ENCODE peak calls at places on chromosomes 3 and 15, in ten cellular contexts. One of them, this sample, is unnamed.

GRCh38 chr3:186125118-186125517 is 16.2 kb upstream of the ETV5 start:
- DNase-seq in GM13977: no peak
- DNase-seq in stimulated activated CD8-positive, alpha-beta memory T cell treated with anti-CD3 and anti-CD28 coated beads, Interleukin-15, amount 100 ng/mL, for 24 hours: no peak
- DNase-seq in ELR: no peak
- DNase-seq in endothelial cell: no peak
- DNase-seq in HAP-1: no peak
- DNase-seq in HT1080: no peak
- DNase-seq in renal cortical epithelial cell: no peak
- DNase-seq in ELF-1: no peak
- DNase-seq in activated naive CD4-positive, alpha-beta T cell: no peak
- DNase-seq in this sample: no peak

GRCh38 chr15:35206060-35206675 is 121.1 kb upstream of the NANOGP8 start:
- DNase-seq in GM13977: peak
- DNase-seq in stimulated activated CD8-positive, alpha-beta memory T cell treated with anti-CD3 and anti-CD28 coated beads, Interleukin-15, amount 100 ng/mL, for 24 hours: no peak
- DNase-seq in ELR: peak
- DNase-seq in endothelial cell: peak
- DNase-seq in HAP-1: peak
- DNase-seq in HT1080: peak
- DNase-seq in renal cortical epithelial cell: no peak
- DNase-seq in ELF-1: no peak
- DNase-seq in activated naive CD4-positive, alpha-beta T cell: no peak
- DNase-seq in this sample: peak

GRCh38 chr3:13850161-13850945 is 29.5 kb downstream of the WNT7A start:
- DNase-seq in GM13977: no peak
- DNase-seq in stimulated activated CD8-positive, alpha-beta memory T cell treated with anti-CD3 and anti-CD28 coated beads, Interleukin-15, amount 100 ng/mL, for 24 hours: no peak
- DNase-seq in ELR: peak
- DNase-seq in endothelial cell: no peak
- DNase-seq in HAP-1: no peak
- DNase-seq in HT1080: peak
- DNase-seq in renal cortical epithelial cell: peak
- DNase-seq in ELF-1: peak
- DNase-seq in activated naive CD4-positive, alpha-beta T cell: no peak
- DNase-seq in this sample: peak

GRCh38 chr15:70522323-70522966 is 240.9 kb downstream of the UACA start:
- DNase-seq in GM13977: no peak
- DNase-seq in stimulated activated CD8-positive, alpha-beta memory T cell treated with anti-CD3 and anti-CD28 coated beads, Interleukin-15, amount 100 ng/mL, for 24 hours: no peak
- DNase-seq in ELR: no peak
- DNase-seq in endothelial cell: no peak
- DNase-seq in HAP-1: peak
- DNase-seq in HT1080: no peak
- DNase-seq in renal cortical epithelial cell: no peak
- DNase-seq in ELF-1: no peak
- DNase-seq in activated naive CD4-positive, alpha-beta T cell: no peak
- DNase-seq in this sample: no peak

GRCh38 chr3:70000563-70001081 is 1.1 kb downstream of the SAMMSON start:
- DNase-seq in GM13977: no peak
- DNase-seq in stimulated activated CD8-positive, alpha-beta memory T cell treated with anti-CD3 and anti-CD28 coated beads, Interleukin-15, amount 100 ng/mL, for 24 hours: no peak
- DNase-seq in ELR: no peak
- DNase-seq in endothelial cell: no peak
- DNase-seq in HAP-1: peak
- DNase-seq in HT1080: peak
- DNase-seq in renal cortical epithelial cell: peak
- DNase-seq in ELF-1: no peak
- DNase-seq in activated naive CD4-positive, alpha-beta T cell: no peak
- DNase-seq in this sample: no peak

GRCh38 chr15:64566629-64567427 is 106.5 kb downstream of the ZNF609 start:
- DNase-seq in GM13977: no peak
- DNase-seq in stimulated activated CD8-positive, alpha-beta memory T cell treated with anti-CD3 and anti-CD28 coated beads, Interleukin-15, amount 100 ng/mL, for 24 hours: no peak
- DNase-seq in ELR: no peak
- DNase-seq in endothelial cell: no peak
- DNase-seq in HAP-1: no peak
- DNase-seq in HT1080: no peak
- DNase-seq in renal cortical epithelial cell: peak
- DNase-seq in ELF-1: peak
- DNase-seq in activated naive CD4-positive, alpha-beta T cell: no peak
- DNase-seq in this sample: no peak

GRCh38 chr3:132464066-132464465 is 46.8 kb downstream of the DNAJC13 start:
- DNase-seq in GM13977: no peak
- DNase-seq in stimulated activated CD8-positive, alpha-beta memory T cell treated with anti-CD3 and anti-CD28 coated beads, Interleukin-15, amount 100 ng/mL, for 24 hours: no peak
- DNase-seq in ELR: peak
- DNase-seq in endothelial cell: no peak
- DNase-seq in HAP-1: no peak
- DNase-seq in HT1080: peak
- DNase-seq in renal cortical epithelial cell: no peak
- DNase-seq in ELF-1: no peak
- DNase-seq in activated naive CD4-positive, alpha-beta T cell: no peak
- DNase-seq in this sample: no peak

GRCh38 chr15:92970656-92971055 is 70.5 kb downstream of the CHD2 start:
- DNase-seq in GM13977: no peak
- DNase-seq in stimulated activated CD8-positive, alpha-beta memory T cell treated with anti-CD3 and anti-CD28 coated beads, Interleukin-15, amount 100 ng/mL, for 24 hours: no peak
- DNase-seq in ELR: no peak
- DNase-seq in endothelial cell: no peak
- DNase-seq in HAP-1: no peak
- DNase-seq in HT1080: no peak
- DNase-seq in renal cortical epithelial cell: no peak
- DNase-seq in ELF-1: no peak
- DNase-seq in activated naive CD4-positive, alpha-beta T cell: no peak
- DNase-seq in this sample: no peak

GRCh38 chr15:40469776-40470390 is 901 bp upstream of the CHST14 start:
- DNase-seq in GM13977: no peak
- DNase-seq in stimulated activated CD8-positive, alpha-beta memory T cell treated with anti-CD3 and anti-CD28 coated beads, Interleukin-15, amount 100 ng/mL, for 24 hours: no peak
- DNase-seq in ELR: peak
- DNase-seq in endothelial cell: no peak
- DNase-seq in HAP-1: no peak
- DNase-seq in HT1080: no peak
- DNase-seq in renal cortical epithelial cell: no peak
- DNase-seq in ELF-1: no peak
- DNase-seq in activated naive CD4-positive, alpha-beta T cell: no peak
- DNase-seq in this sample: peak

GRCh38 chr3:88462241-88462640 is 312.5 kb downstream of the C3orf38 start:
- DNase-seq in GM13977: no peak
- DNase-seq in stimulated activated CD8-positive, alpha-beta memory T cell treated with anti-CD3 and anti-CD28 coated beads, Interleukin-15, amount 100 ng/mL, for 24 hours: no peak
- DNase-seq in ELR: no peak
- DNase-seq in endothelial cell: no peak
- DNase-seq in HAP-1: no peak
- DNase-seq in HT1080: peak
- DNase-seq in renal cortical epithelial cell: no peak
- DNase-seq in ELF-1: no peak
- DNase-seq in activated naive CD4-positive, alpha-beta T cell: no peak
- DNase-seq in this sample: no peak

GRCh38 chr15:64356443-64357040 is 569 bp upstream of the CSNK1G1 start:
- DNase-seq in GM13977: no peak
- DNase-seq in stimulated activated CD8-positive, alpha-beta memory T cell treated with anti-CD3 and anti-CD28 coated beads, Interleukin-15, amount 100 ng/mL, for 24 hours: no peak
- DNase-seq in ELR: peak
- DNase-seq in endothelial cell: no peak
- DNase-seq in HAP-1: peak
- DNase-seq in HT1080: no peak
- DNase-seq in renal cortical epithelial cell: peak
- DNase-seq in ELF-1: no peak
- DNase-seq in activated naive CD4-positive, alpha-beta T cell: no peak
- DNase-seq in this sample: peak

GRCh38 chr15:26442680-26443079 is 330.2 kb downstream of the GABRB3 start:
- DNase-seq in GM13977: no peak
- DNase-seq in stimulated activated CD8-positive, alpha-beta memory T cell treated with anti-CD3 and anti-CD28 coated beads, Interleukin-15, amount 100 ng/mL, for 24 hours: no peak
- DNase-seq in ELR: no peak
- DNase-seq in endothelial cell: no peak
- DNase-seq in HAP-1: no peak
- DNase-seq in HT1080: no peak
- DNase-seq in renal cortical epithelial cell: no peak
- DNase-seq in ELF-1: no peak
- DNase-seq in activated naive CD4-positive, alpha-beta T cell: no peak
- DNase-seq in this sample: no peak

GRCh38 chr3:15171096-15171495 is 35.0 kb upstream of the CAPN7 start:
- DNase-seq in GM13977: peak
- DNase-seq in stimulated activated CD8-positive, alpha-beta memory T cell treated with anti-CD3 and anti-CD28 coated beads, Interleukin-15, amount 100 ng/mL, for 24 hours: no peak
- DNase-seq in ELR: no peak
- DNase-seq in endothelial cell: no peak
- DNase-seq in HAP-1: no peak
- DNase-seq in HT1080: no peak
- DNase-seq in renal cortical epithelial cell: peak
- DNase-seq in ELF-1: no peak
- DNase-seq in activated naive CD4-positive, alpha-beta T cell: no peak
- DNase-seq in this sample: no peak

GRCh38 chr15:81530271-81530670 is 156.3 kb upstream of the TMC3 start:
- DNase-seq in GM13977: no peak
- DNase-seq in stimulated activated CD8-positive, alpha-beta memory T cell treated with anti-CD3 and anti-CD28 coated beads, Interleukin-15, amount 100 ng/mL, for 24 hours: no peak
- DNase-seq in ELR: no peak
- DNase-seq in endothelial cell: no peak
- DNase-seq in HAP-1: no peak
- DNase-seq in HT1080: no peak
- DNase-seq in renal cortical epithelial cell: no peak
- DNase-seq in ELF-1: no peak
- DNase-seq in activated naive CD4-positive, alpha-beta T cell: no peak
- DNase-seq in this sample: no peak

GRCh38 chr15:36737430-36737891 is 158.0 kb downstream of the CDIN1 start:
- DNase-seq in GM13977: no peak
- DNase-seq in stimulated activated CD8-positive, alpha-beta memory T cell treated with anti-CD3 and anti-CD28 coated beads, Interleukin-15, amount 100 ng/mL, for 24 hours: no peak
- DNase-seq in ELR: peak
- DNase-seq in endothelial cell: no peak
- DNase-seq in HAP-1: no peak
- DNase-seq in HT1080: peak
- DNase-seq in renal cortical epithelial cell: peak
- DNase-seq in ELF-1: no peak
- DNase-seq in activated naive CD4-positive, alpha-beta T cell: no peak
- DNase-seq in this sample: no peak

GRCh38 chr3:131020122-131020693 is 6.4 kb downstream of the ASTE1 start:
- DNase-seq in GM13977: no peak
- DNase-seq in stimulated activated CD8-positive, alpha-beta memory T cell treated with anti-CD3 and anti-CD28 coated beads, Interleukin-15, amount 100 ng/mL, for 24 hours: no peak
- DNase-seq in ELR: no peak
- DNase-seq in endothelial cell: no peak
- DNase-seq in HAP-1: no peak
- DNase-seq in HT1080: no peak
- DNase-seq in renal cortical epithelial cell: no peak
- DNase-seq in ELF-1: no peak
- DNase-seq in activated naive CD4-positive, alpha-beta T cell: no peak
- DNase-seq in this sample: no peak

This sample was measured in H7.